ENCODE peak calls at places on chromosome 10, in ten cellular contexts. One of them, this sample, is unnamed.

GRCh38 chr10:121096617-121097431 is 245.7 kb downstream of the WDR11 start:
- DNase-seq in stimulated activated CD4-positive, alpha-beta T cell treated with anti-CD3 and anti-CD28 coated beads, Interleukin-2, amount 100 ng/mL, for 48 hours: no peak
- DNase-seq in kidney epithelial cell: no peak
- DNase-seq in activated CD4-positive, alpha-beta T cell treated with anti-CD3 and anti-CD28 coated beads for 24 hours: no peak
- DNase-seq in stimulated activated CD8-positive, alpha-beta memory T cell treated with anti-CD3 and anti-CD28 coated beads, Interleukin-15, amount 100 ng/mL, for 24 hours: no peak
- DNase-seq in AG09309: no peak
- DNase-seq in GOT3: no peak
- DNase-seq in sigmoid colon: no peak
- DNase-seq in nephron progenitor cell: no peak
- DNase-seq in IMR-90: no peak
- DNase-seq in this sample: no peak

GRCh38 chr10:83166344-83166743 is 973.0 kb upstream of the GHITM start:
- DNase-seq in stimulated activated CD4-positive, alpha-beta T cell treated with anti-CD3 and anti-CD28 coated beads, Interleukin-2, amount 100 ng/mL, for 48 hours: no peak
- DNase-seq in kidney epithelial cell: no peak
- DNase-seq in activated CD4-positive, alpha-beta T cell treated with anti-CD3 and anti-CD28 coated beads for 24 hours: no peak
- DNase-seq in stimulated activated CD8-positive, alpha-beta memory T cell treated with anti-CD3 and anti-CD28 coated beads, Interleukin-15, amount 100 ng/mL, for 24 hours: no peak
- DNase-seq in AG09309: no peak
- DNase-seq in GOT3: no peak
- DNase-seq in sigmoid colon: no peak
- DNase-seq in nephron progenitor cell: peak
- DNase-seq in IMR-90: no peak
- DNase-seq in this sample: no peak

GRCh38 chr10:31582365-31583052 is 263.5 kb downstream of the ZEB1 start:
- DNase-seq in stimulated activated CD4-positive, alpha-beta T cell treated with anti-CD3 and anti-CD28 coated beads, Interleukin-2, amount 100 ng/mL, for 48 hours: no peak
- DNase-seq in kidney epithelial cell: no peak
- DNase-seq in activated CD4-positive, alpha-beta T cell treated with anti-CD3 and anti-CD28 coated beads for 24 hours: no peak
- DNase-seq in stimulated activated CD8-positive, alpha-beta memory T cell treated with anti-CD3 and anti-CD28 coated beads, Interleukin-15, amount 100 ng/mL, for 24 hours: no peak
- DNase-seq in AG09309: no peak
- DNase-seq in GOT3: no peak
- DNase-seq in sigmoid colon: peak
- DNase-seq in nephron progenitor cell: no peak
- DNase-seq in IMR-90: peak
- DNase-seq in this sample: peak

GRCh38 chr10:68301790-68302502 is 29.9 kb upstream of the HNRNPH3 start:
- DNase-seq in stimulated activated CD4-positive, alpha-beta T cell treated with anti-CD3 and anti-CD28 coated beads, Interleukin-2, amount 100 ng/mL, for 48 hours: no peak
- DNase-seq in kidney epithelial cell: no peak
- DNase-seq in activated CD4-positive, alpha-beta T cell treated with anti-CD3 and anti-CD28 coated beads for 24 hours: no peak
- DNase-seq in stimulated activated CD8-positive, alpha-beta memory T cell treated with anti-CD3 and anti-CD28 coated beads, Interleukin-15, amount 100 ng/mL, for 24 hours: no peak
- DNase-seq in AG09309: peak
- DNase-seq in GOT3: no peak
- DNase-seq in sigmoid colon: no peak
- DNase-seq in nephron progenitor cell: no peak
- DNase-seq in IMR-90: peak
- DNase-seq in this sample: peak

GRCh38 chr10:131946321-131946751 is 35.4 kb downstream of the BNIP3 start:
- DNase-seq in stimulated activated CD4-positive, alpha-beta T cell treated with anti-CD3 and anti-CD28 coated beads, Interleukin-2, amount 100 ng/mL, for 48 hours: no peak
- DNase-seq in kidney epithelial cell: peak
- DNase-seq in activated CD4-positive, alpha-beta T cell treated with anti-CD3 and anti-CD28 coated beads for 24 hours: no peak
- DNase-seq in stimulated activated CD8-positive, alpha-beta memory T cell treated with anti-CD3 and anti-CD28 coated beads, Interleukin-15, amount 100 ng/mL, for 24 hours: no peak
- DNase-seq in AG09309: peak
- DNase-seq in GOT3: no peak
- DNase-seq in sigmoid colon: peak
- DNase-seq in nephron progenitor cell: no peak
- DNase-seq in IMR-90: peak
- DNase-seq in this sample: peak

GRCh38 chr10:101336382-101336781 is 17.6 kb upstream of the BTRC start:
- DNase-seq in stimulated activated CD4-positive, alpha-beta T cell treated with anti-CD3 and anti-CD28 coated beads, Interleukin-2, amount 100 ng/mL, for 48 hours: no peak
- DNase-seq in kidney epithelial cell: no peak
- DNase-seq in activated CD4-positive, alpha-beta T cell treated with anti-CD3 and anti-CD28 coated beads for 24 hours: no peak
- DNase-seq in stimulated activated CD8-positive, alpha-beta memory T cell treated with anti-CD3 and anti-CD28 coated beads, Interleukin-15, amount 100 ng/mL, for 24 hours: no peak
- DNase-seq in AG09309: no peak
- DNase-seq in GOT3: no peak
- DNase-seq in sigmoid colon: no peak
- DNase-seq in nephron progenitor cell: no peak
- DNase-seq in IMR-90: no peak
- DNase-seq in this sample: no peak

GRCh38 chr10:7085913-7086589 is 324.8 kb downstream of the SFMBT2 start:
- DNase-seq in stimulated activated CD4-positive, alpha-beta T cell treated with anti-CD3 and anti-CD28 coated beads, Interleukin-2, amount 100 ng/mL, for 48 hours: no peak
- DNase-seq in kidney epithelial cell: no peak
- DNase-seq in activated CD4-positive, alpha-beta T cell treated with anti-CD3 and anti-CD28 coated beads for 24 hours: no peak
- DNase-seq in stimulated activated CD8-positive, alpha-beta memory T cell treated with anti-CD3 and anti-CD28 coated beads, Interleukin-15, amount 100 ng/mL, for 24 hours: no peak
- DNase-seq in AG09309: no peak
- DNase-seq in GOT3: no peak
- DNase-seq in sigmoid colon: no peak
- DNase-seq in nephron progenitor cell: peak
- DNase-seq in IMR-90: peak
- DNase-seq in this sample: peak

GRCh38 chr10:112456533-112456932 is 9.5 kb downstream of the VTI1A start:
- DNase-seq in stimulated activated CD4-positive, alpha-beta T cell treated with anti-CD3 and anti-CD28 coated beads, Interleukin-2, amount 100 ng/mL, for 48 hours: no peak
- DNase-seq in kidney epithelial cell: no peak
- DNase-seq in activated CD4-positive, alpha-beta T cell treated with anti-CD3 and anti-CD28 coated beads for 24 hours: no peak
- DNase-seq in stimulated activated CD8-positive, alpha-beta memory T cell treated with anti-CD3 and anti-CD28 coated beads, Interleukin-15, amount 100 ng/mL, for 24 hours: no peak
- DNase-seq in AG09309: no peak
- DNase-seq in GOT3: no peak
- DNase-seq in sigmoid colon: no peak
- DNase-seq in nephron progenitor cell: no peak
- DNase-seq in IMR-90: no peak
- DNase-seq in this sample: no peak

GRCh38 chr10:68560201-68560915 is at the start of gene TET1:
- DNase-seq in stimulated activated CD4-positive, alpha-beta T cell treated with anti-CD3 and anti-CD28 coated beads, Interleukin-2, amount 100 ng/mL, for 48 hours: peak
- DNase-seq in kidney epithelial cell: no peak
- DNase-seq in activated CD4-positive, alpha-beta T cell treated with anti-CD3 and anti-CD28 coated beads for 24 hours: peak
- DNase-seq in stimulated activated CD8-positive, alpha-beta memory T cell treated with anti-CD3 and anti-CD28 coated beads, Interleukin-15, amount 100 ng/mL, for 24 hours: no peak
- DNase-seq in AG09309: no peak
- DNase-seq in GOT3: no peak
- DNase-seq in sigmoid colon: peak
- DNase-seq in nephron progenitor cell: peak
- DNase-seq in IMR-90: peak
- DNase-seq in this sample: no peak

GRCh38 chr10:22042557-22043326 is 39.2 kb upstream of the DNAJC1 start:
- DNase-seq in stimulated activated CD4-positive, alpha-beta T cell treated with anti-CD3 and anti-CD28 coated beads, Interleukin-2, amount 100 ng/mL, for 48 hours: no peak
- DNase-seq in kidney epithelial cell: no peak
- DNase-seq in activated CD4-positive, alpha-beta T cell treated with anti-CD3 and anti-CD28 coated beads for 24 hours: no peak
- DNase-seq in stimulated activated CD8-positive, alpha-beta memory T cell treated with anti-CD3 and anti-CD28 coated beads, Interleukin-15, amount 100 ng/mL, for 24 hours: no peak
- DNase-seq in AG09309: no peak
- DNase-seq in GOT3: no peak
- DNase-seq in sigmoid colon: no peak
- DNase-seq in nephron progenitor cell: no peak
- DNase-seq in IMR-90: no peak
- DNase-seq in this sample: no peak

GRCh38 chr10:46524471-46525176 is 31.8 kb downstream of the GPRIN2 start:
- DNase-seq in stimulated activated CD4-positive, alpha-beta T cell treated with anti-CD3 and anti-CD28 coated beads, Interleukin-2, amount 100 ng/mL, for 48 hours: no peak
- DNase-seq in kidney epithelial cell: no peak
- DNase-seq in activated CD4-positive, alpha-beta T cell treated with anti-CD3 and anti-CD28 coated beads for 24 hours: no peak
- DNase-seq in stimulated activated CD8-positive, alpha-beta memory T cell treated with anti-CD3 and anti-CD28 coated beads, Interleukin-15, amount 100 ng/mL, for 24 hours: no peak
- DNase-seq in AG09309: no peak
- DNase-seq in GOT3: no peak
- DNase-seq in sigmoid colon: peak
- DNase-seq in nephron progenitor cell: peak
- DNase-seq in IMR-90: peak
- DNase-seq in this sample: peak

GRCh38 chr10:50358411-50358810 is 107.1 kb upstream of the ASAH2 start:
- DNase-seq in stimulated activated CD4-positive, alpha-beta T cell treated with anti-CD3 and anti-CD28 coated beads, Interleukin-2, amount 100 ng/mL, for 48 hours: no peak
- DNase-seq in kidney epithelial cell: no peak
- DNase-seq in activated CD4-positive, alpha-beta T cell treated with anti-CD3 and anti-CD28 coated beads for 24 hours: no peak
- DNase-seq in stimulated activated CD8-positive, alpha-beta memory T cell treated with anti-CD3 and anti-CD28 coated beads, Interleukin-15, amount 100 ng/mL, for 24 hours: no peak
- DNase-seq in AG09309: no peak
- DNase-seq in GOT3: no peak
- DNase-seq in sigmoid colon: no peak
- DNase-seq in nephron progenitor cell: no peak
- DNase-seq in IMR-90: no peak
- DNase-seq in this sample: no peak

GRCh38 chr10:49617281-49618020 is 3.6 kb downstream of the CHAT start:
- DNase-seq in stimulated activated CD4-positive, alpha-beta T cell treated with anti-CD3 and anti-CD28 coated beads, Interleukin-2, amount 100 ng/mL, for 48 hours: no peak
- DNase-seq in kidney epithelial cell: no peak
- DNase-seq in activated CD4-positive, alpha-beta T cell treated with anti-CD3 and anti-CD28 coated beads for 24 hours: no peak
- DNase-seq in stimulated activated CD8-positive, alpha-beta memory T cell treated with anti-CD3 and anti-CD28 coated beads, Interleukin-15, amount 100 ng/mL, for 24 hours: no peak
- DNase-seq in AG09309: no peak
- DNase-seq in GOT3: no peak
- DNase-seq in sigmoid colon: peak
- DNase-seq in nephron progenitor cell: no peak
- DNase-seq in IMR-90: no peak
- DNase-seq in this sample: no peak

GRCh38 chr10:12042409-12042796 is 206 bp downstream of the UPF2 start:
- DNase-seq in stimulated activated CD4-positive, alpha-beta T cell treated with anti-CD3 and anti-CD28 coated beads, Interleukin-2, amount 100 ng/mL, for 48 hours: peak
- DNase-seq in kidney epithelial cell: no peak
- DNase-seq in activated CD4-positive, alpha-beta T cell treated with anti-CD3 and anti-CD28 coated beads for 24 hours: no peak
- DNase-seq in stimulated activated CD8-positive, alpha-beta memory T cell treated with anti-CD3 and anti-CD28 coated beads, Interleukin-15, amount 100 ng/mL, for 24 hours: peak
- DNase-seq in AG09309: no peak
- DNase-seq in GOT3: no peak
- DNase-seq in sigmoid colon: peak
- DNase-seq in nephron progenitor cell: peak
- DNase-seq in IMR-90: peak
- DNase-seq in this sample: no peak

GRCh38 chr10:83562381-83562780 is 576.9 kb upstream of the GHITM start:
- DNase-seq in stimulated activated CD4-positive, alpha-beta T cell treated with anti-CD3 and anti-CD28 coated beads, Interleukin-2, amount 100 ng/mL, for 48 hours: no peak
- DNase-seq in kidney epithelial cell: no peak
- DNase-seq in activated CD4-positive, alpha-beta T cell treated with anti-CD3 and anti-CD28 coated beads for 24 hours: no peak
- DNase-seq in stimulated activated CD8-positive, alpha-beta memory T cell treated with anti-CD3 and anti-CD28 coated beads, Interleukin-15, amount 100 ng/mL, for 24 hours: no peak
- DNase-seq in AG09309: no peak
- DNase-seq in GOT3: no peak
- DNase-seq in sigmoid colon: no peak
- DNase-seq in nephron progenitor cell: no peak
- DNase-seq in IMR-90: no peak
- DNase-seq in this sample: no peak

GRCh38 chr10:79070611-79071534 is 2.1 kb downstream of the ZMIZ1 start:
- DNase-seq in stimulated activated CD4-positive, alpha-beta T cell treated with anti-CD3 and anti-CD28 coated beads, Interleukin-2, amount 100 ng/mL, for 48 hours: no peak
- DNase-seq in kidney epithelial cell: no peak
- DNase-seq in activated CD4-positive, alpha-beta T cell treated with anti-CD3 and anti-CD28 coated beads for 24 hours: no peak
- DNase-seq in stimulated activated CD8-positive, alpha-beta memory T cell treated with anti-CD3 and anti-CD28 coated beads, Interleukin-15, amount 100 ng/mL, for 24 hours: no peak
- DNase-seq in AG09309: peak
- DNase-seq in GOT3: peak
- DNase-seq in sigmoid colon: peak
- DNase-seq in nephron progenitor cell: peak
- DNase-seq in IMR-90: peak
- DNase-seq in this sample: peak

GRCh38 chr10:77692782-77693181 is 55.2 kb upstream of the KCNMA1 start:
- DNase-seq in stimulated activated CD4-positive, alpha-beta T cell treated with anti-CD3 and anti-CD28 coated beads, Interleukin-2, amount 100 ng/mL, for 48 hours: no peak
- DNase-seq in kidney epithelial cell: peak
- DNase-seq in activated CD4-positive, alpha-beta T cell treated with anti-CD3 and anti-CD28 coated beads for 24 hours: no peak
- DNase-seq in stimulated activated CD8-positive, alpha-beta memory T cell treated with anti-CD3 and anti-CD28 coated beads, Interleukin-15, amount 100 ng/mL, for 24 hours: no peak
- DNase-seq in AG09309: no peak
- DNase-seq in GOT3: no peak
- DNase-seq in sigmoid colon: no peak
- DNase-seq in nephron progenitor cell: no peak
- DNase-seq in IMR-90: peak
- DNase-seq in this sample: no peak

GRCh38 chr10:117689566-117689965 is 147.0 kb downstream of the EMX2 start:
- DNase-seq in stimulated activated CD4-positive, alpha-beta T cell treated with anti-CD3 and anti-CD28 coated beads, Interleukin-2, amount 100 ng/mL, for 48 hours: no peak
- DNase-seq in kidney epithelial cell: no peak
- DNase-seq in activated CD4-positive, alpha-beta T cell treated with anti-CD3 and anti-CD28 coated beads for 24 hours: no peak
- DNase-seq in stimulated activated CD8-positive, alpha-beta memory T cell treated with anti-CD3 and anti-CD28 coated beads, Interleukin-15, amount 100 ng/mL, for 24 hours: no peak
- DNase-seq in AG09309: no peak
- DNase-seq in GOT3: no peak
- DNase-seq in sigmoid colon: no peak
- DNase-seq in nephron progenitor cell: no peak
- DNase-seq in IMR-90: no peak
- DNase-seq in this sample: no peak

GRCh38 chr10:68636335-68636734 is 76.2 kb downstream of the TET1 start:
- DNase-seq in stimulated activated CD4-positive, alpha-beta T cell treated with anti-CD3 and anti-CD28 coated beads, Interleukin-2, amount 100 ng/mL, for 48 hours: no peak
- DNase-seq in kidney epithelial cell: no peak
- DNase-seq in activated CD4-positive, alpha-beta T cell treated with anti-CD3 and anti-CD28 coated beads for 24 hours: no peak
- DNase-seq in stimulated activated CD8-positive, alpha-beta memory T cell treated with anti-CD3 and anti-CD28 coated beads, Interleukin-15, amount 100 ng/mL, for 24 hours: no peak
- DNase-seq in AG09309: no peak
- DNase-seq in GOT3: no peak
- DNase-seq in sigmoid colon: no peak
- DNase-seq in nephron progenitor cell: no peak
- DNase-seq in IMR-90: no peak
- DNase-seq in this sample: no peak

GRCh38 chr10:36494386-36494785 is 631.0 kb upstream of the ANKRD30A start:
- DNase-seq in stimulated activated CD4-positive, alpha-beta T cell treated with anti-CD3 and anti-CD28 coated beads, Interleukin-2, amount 100 ng/mL, for 48 hours: no peak
- DNase-seq in kidney epithelial cell: no peak
- DNase-seq in activated CD4-positive, alpha-beta T cell treated with anti-CD3 and anti-CD28 coated beads for 24 hours: no peak
- DNase-seq in stimulated activated CD8-positive, alpha-beta memory T cell treated with anti-CD3 and anti-CD28 coated beads, Interleukin-15, amount 100 ng/mL, for 24 hours: no peak
- DNase-seq in AG09309: peak
- DNase-seq in GOT3: no peak
- DNase-seq in sigmoid colon: no peak
- DNase-seq in nephron progenitor cell: no peak
- DNase-seq in IMR-90: peak
- DNase-seq in this sample: peak

GRCh38 chr10:97713828-97714400 is 384 bp downstream of the MARVELD1 start:
- DNase-seq in stimulated activated CD4-positive, alpha-beta T cell treated with anti-CD3 and anti-CD28 coated beads, Interleukin-2, amount 100 ng/mL, for 48 hours: peak
- DNase-seq in kidney epithelial cell: no peak
- DNase-seq in activated CD4-positive, alpha-beta T cell treated with anti-CD3 and anti-CD28 coated beads for 24 hours: no peak
- DNase-seq in stimulated activated CD8-positive, alpha-beta memory T cell treated with anti-CD3 and anti-CD28 coated beads, Interleukin-15, amount 100 ng/mL, for 24 hours: no peak
- DNase-seq in AG09309: no peak
- DNase-seq in GOT3: peak
- DNase-seq in sigmoid colon: peak
- DNase-seq in nephron progenitor cell: peak
- DNase-seq in IMR-90: peak
- DNase-seq in this sample: peak

GRCh38 chr10:129042747-129043146 is 424.3 kb upstream of the MGMT start:
- DNase-seq in stimulated activated CD4-positive, alpha-beta T cell treated with anti-CD3 and anti-CD28 coated beads, Interleukin-2, amount 100 ng/mL, for 48 hours: no peak
- DNase-seq in kidney epithelial cell: no peak
- DNase-seq in activated CD4-positive, alpha-beta T cell treated with anti-CD3 and anti-CD28 coated beads for 24 hours: no peak
- DNase-seq in stimulated activated CD8-positive, alpha-beta memory T cell treated with anti-CD3 and anti-CD28 coated beads, Interleukin-15, amount 100 ng/mL, for 24 hours: no peak
- DNase-seq in AG09309: no peak
- DNase-seq in GOT3: no peak
- DNase-seq in sigmoid colon: no peak
- DNase-seq in nephron progenitor cell: no peak
- DNase-seq in IMR-90: no peak
- DNase-seq in this sample: no peak

GRCh38 chr10:60677541-60678129 is 100.6 kb upstream of the CDK1 start:
- DNase-seq in stimulated activated CD4-positive, alpha-beta T cell treated with anti-CD3 and anti-CD28 coated beads, Interleukin-2, amount 100 ng/mL, for 48 hours: no peak
- DNase-seq in kidney epithelial cell: no peak
- DNase-seq in activated CD4-positive, alpha-beta T cell treated with anti-CD3 and anti-CD28 coated beads for 24 hours: no peak
- DNase-seq in stimulated activated CD8-positive, alpha-beta memory T cell treated with anti-CD3 and anti-CD28 coated beads, Interleukin-15, amount 100 ng/mL, for 24 hours: no peak
- DNase-seq in AG09309: no peak
- DNase-seq in GOT3: no peak
- DNase-seq in sigmoid colon: no peak
- DNase-seq in nephron progenitor cell: no peak
- DNase-seq in IMR-90: no peak
- DNase-seq in this sample: no peak

GRCh38 chr10:130403153-130403890 is 267.1 kb downstream of the GLRX3 start:
- DNase-seq in stimulated activated CD4-positive, alpha-beta T cell treated with anti-CD3 and anti-CD28 coated beads, Interleukin-2, amount 100 ng/mL, for 48 hours: no peak
- DNase-seq in kidney epithelial cell: no peak
- DNase-seq in activated CD4-positive, alpha-beta T cell treated with anti-CD3 and anti-CD28 coated beads for 24 hours: no peak
- DNase-seq in stimulated activated CD8-positive, alpha-beta memory T cell treated with anti-CD3 and anti-CD28 coated beads, Interleukin-15, amount 100 ng/mL, for 24 hours: no peak
- DNase-seq in AG09309: no peak
- DNase-seq in GOT3: no peak
- DNase-seq in sigmoid colon: no peak
- DNase-seq in nephron progenitor cell: no peak
- DNase-seq in IMR-90: no peak
- DNase-seq in this sample: no peak

GRCh38 chr10:123620621-123621020 is 45.5 kb upstream of the GPR26 start:
- DNase-seq in stimulated activated CD4-positive, alpha-beta T cell treated with anti-CD3 and anti-CD28 coated beads, Interleukin-2, amount 100 ng/mL, for 48 hours: no peak
- DNase-seq in kidney epithelial cell: no peak
- DNase-seq in activated CD4-positive, alpha-beta T cell treated with anti-CD3 and anti-CD28 coated beads for 24 hours: no peak
- DNase-seq in stimulated activated CD8-positive, alpha-beta memory T cell treated with anti-CD3 and anti-CD28 coated beads, Interleukin-15, amount 100 ng/mL, for 24 hours: no peak
- DNase-seq in AG09309: no peak
- DNase-seq in GOT3: no peak
- DNase-seq in sigmoid colon: no peak
- DNase-seq in nephron progenitor cell: no peak
- DNase-seq in IMR-90: no peak
- DNase-seq in this sample: no peak

GRCh38 chr10:4266387-4267083 is 481.5 kb upstream of the KLF6 start:
- DNase-seq in stimulated activated CD4-positive, alpha-beta T cell treated with anti-CD3 and anti-CD28 coated beads, Interleukin-2, amount 100 ng/mL, for 48 hours: no peak
- DNase-seq in kidney epithelial cell: no peak
- DNase-seq in activated CD4-positive, alpha-beta T cell treated with anti-CD3 and anti-CD28 coated beads for 24 hours: no peak
- DNase-seq in stimulated activated CD8-positive, alpha-beta memory T cell treated with anti-CD3 and anti-CD28 coated beads, Interleukin-15, amount 100 ng/mL, for 24 hours: no peak
- DNase-seq in AG09309: no peak
- DNase-seq in GOT3: no peak
- DNase-seq in sigmoid colon: no peak
- DNase-seq in nephron progenitor cell: no peak
- DNase-seq in IMR-90: peak
- DNase-seq in this sample: no peak